ENCODE peak calls at places on chromosomes 1 and 21, in seven cellular contexts. One of them, this sample, is unnamed.

GRCh38 chr1:87683557-87683956 is 354.9 kb downstream of the LMO4 start:
- DNase-seq in CD8-positive, alpha-beta T cell: no peak
- DNase-seq in MM.1S: no peak
- DNase-seq in kidney epithelial cell: no peak
- DNase-seq in AG04450: no peak
- DNase-seq in GM06990: no peak
- DNase-seq in dorsolateral prefrontal cortex: no peak
- DNase-seq in this sample: no peak

GRCh38 chr1:159008744-159009188 is 941 bp upstream of the IFI16 start:
- DNase-seq in CD8-positive, alpha-beta T cell: peak; percentile 63
- DNase-seq in MM.1S: peak; percentile 63
- DNase-seq in kidney epithelial cell: no peak
- DNase-seq in AG04450: no peak
- DNase-seq in GM06990: peak; percentile 46
- DNase-seq in dorsolateral prefrontal cortex: no peak
- DNase-seq in this sample: peak; percentile 75

GRCh38 chr1:184622136-184622823 is 132.4 kb downstream of the EDEM3 start:
- DNase-seq in CD8-positive, alpha-beta T cell: no peak
- DNase-seq in MM.1S: no peak
- DNase-seq in kidney epithelial cell: peak; percentile 58
- DNase-seq in AG04450: peak; percentile 69
- DNase-seq in GM06990: no peak
- DNase-seq in dorsolateral prefrontal cortex: peak; percentile 26
- DNase-seq in this sample: no peak

GRCh38 chr1:186479162-186479561 is 18.2 kb upstream of the PDC start:
- DNase-seq in CD8-positive, alpha-beta T cell: no peak
- DNase-seq in MM.1S: no peak
- DNase-seq in kidney epithelial cell: no peak
- DNase-seq in AG04450: no peak
- DNase-seq in GM06990: no peak
- DNase-seq in dorsolateral prefrontal cortex: no peak
- DNase-seq in this sample: no peak

GRCh38 chr21:28614816-28615215 is 377.9 kb downstream of the LTN1 start:
- DNase-seq in CD8-positive, alpha-beta T cell: no peak
- DNase-seq in MM.1S: no peak
- DNase-seq in kidney epithelial cell: no peak
- DNase-seq in AG04450: no peak
- DNase-seq in GM06990: no peak
- DNase-seq in dorsolateral prefrontal cortex: no peak
- DNase-seq in this sample: no peak

GRCh38 chr1:202806845-202807366 is 1.3 kb downstream of the KDM5B start:
- DNase-seq in CD8-positive, alpha-beta T cell: no peak
- DNase-seq in MM.1S: no peak
- DNase-seq in kidney epithelial cell: no peak
- DNase-seq in AG04450: no peak
- DNase-seq in GM06990: peak; percentile 48
- DNase-seq in dorsolateral prefrontal cortex: peak; percentile 14
- DNase-seq in this sample: no peak

GRCh38 chr1:156704930-156705320 is 458 bp downstream of the CRABP2 start:
- DNase-seq in CD8-positive, alpha-beta T cell: no peak
- DNase-seq in MM.1S: no peak
- DNase-seq in kidney epithelial cell: no peak
- DNase-seq in AG04450: no peak
- DNase-seq in GM06990: no peak
- DNase-seq in dorsolateral prefrontal cortex: peak; percentile 79
- DNase-seq in this sample: no peak

GRCh38 chr21:42313501-42313969 is 1.7 kb downstream of the TFF3 start:
- DNase-seq in CD8-positive, alpha-beta T cell: no peak
- DNase-seq in MM.1S: peak; percentile 46
- DNase-seq in kidney epithelial cell: no peak
- DNase-seq in AG04450: no peak
- DNase-seq in GM06990: no peak
- DNase-seq in dorsolateral prefrontal cortex: no peak
- DNase-seq in this sample: no peak

GRCh38 chr21:41171210-41171609 is 3.2 kb downstream of the BACE2 start:
- DNase-seq in CD8-positive, alpha-beta T cell: no peak
- DNase-seq in MM.1S: no peak
- DNase-seq in kidney epithelial cell: peak; percentile 38
- DNase-seq in AG04450: no peak
- DNase-seq in GM06990: no peak
- DNase-seq in dorsolateral prefrontal cortex: peak; percentile 28
- DNase-seq in this sample: no peak

GRCh38 chr1:98659879-98660278 is 1.6 kb upstream of the SNX7 start:
- DNase-seq in CD8-positive, alpha-beta T cell: no peak
- DNase-seq in MM.1S: no peak
- DNase-seq in kidney epithelial cell: no peak
- DNase-seq in AG04450: no peak
- DNase-seq in GM06990: no peak
- DNase-seq in dorsolateral prefrontal cortex: no peak
- DNase-seq in this sample: no peak

GRCh38 chr1:165423181-165423580 is 21.7 kb downstream of the RXRG start:
- DNase-seq in CD8-positive, alpha-beta T cell: no peak
- DNase-seq in MM.1S: no peak
- DNase-seq in kidney epithelial cell: no peak
- DNase-seq in AG04450: no peak
- DNase-seq in GM06990: no peak
- DNase-seq in dorsolateral prefrontal cortex: no peak
- DNase-seq in this sample: no peak

GRCh38 chr1:198123146-198123545 is 33.7 kb upstream of the NEK7 start:
- DNase-seq in CD8-positive, alpha-beta T cell: no peak
- DNase-seq in MM.1S: no peak
- DNase-seq in kidney epithelial cell: no peak
- DNase-seq in AG04450: no peak
- DNase-seq in GM06990: no peak
- DNase-seq in dorsolateral prefrontal cortex: no peak
- DNase-seq in this sample: no peak

GRCh38 chr1:80799457-80799856 is 1001.3 kb upstream of the ADGRL2 start:
- DNase-seq in CD8-positive, alpha-beta T cell: no peak
- DNase-seq in MM.1S: no peak
- DNase-seq in kidney epithelial cell: no peak
- DNase-seq in AG04450: no peak
- DNase-seq in GM06990: no peak
- DNase-seq in dorsolateral prefrontal cortex: no peak
- DNase-seq in this sample: no peak

GRCh38 chr1:172136925-172137324 is 283.6 kb upstream of the C1orf105 start:
- DNase-seq in CD8-positive, alpha-beta T cell: no peak
- DNase-seq in MM.1S: no peak
- DNase-seq in kidney epithelial cell: no peak
- DNase-seq in AG04450: no peak
- DNase-seq in GM06990: no peak
- DNase-seq in dorsolateral prefrontal cortex: no peak
- DNase-seq in this sample: no peak

GRCh38 chr21:42537106-42537742 is 23.6 kb downstream of the SLC37A1 start:
- DNase-seq in CD8-positive, alpha-beta T cell: no peak
- DNase-seq in MM.1S: peak; percentile 45
- DNase-seq in kidney epithelial cell: no peak
- DNase-seq in AG04450: no peak
- DNase-seq in GM06990: no peak
- DNase-seq in dorsolateral prefrontal cortex: no peak
- DNase-seq in this sample: no peak

GRCh38 chr1:225919906-225920305 is 4.1 kb downstream of the PYCR2 start:
- DNase-seq in CD8-positive, alpha-beta T cell: no peak
- DNase-seq in MM.1S: no peak
- DNase-seq in kidney epithelial cell: peak; percentile 54
- DNase-seq in AG04450: peak; percentile 42
- DNase-seq in GM06990: no peak
- DNase-seq in dorsolateral prefrontal cortex: peak; percentile 91
- DNase-seq in this sample: no peak

GRCh38 chr1:228108742-228109072 is 392 bp downstream of the MRPL55 start:
- DNase-seq in CD8-positive, alpha-beta T cell: no peak
- DNase-seq in MM.1S: no peak
- DNase-seq in kidney epithelial cell: no peak
- DNase-seq in AG04450: no peak
- DNase-seq in GM06990: no peak
- DNase-seq in dorsolateral prefrontal cortex: no peak
- DNase-seq in this sample: no peak

GRCh38 chr1:91402023-91402422 is 2.6 kb downstream of the HFM1 start:
- DNase-seq in CD8-positive, alpha-beta T cell: no peak
- DNase-seq in MM.1S: peak; percentile 16
- DNase-seq in kidney epithelial cell: no peak
- DNase-seq in AG04450: no peak
- DNase-seq in GM06990: no peak
- DNase-seq in dorsolateral prefrontal cortex: no peak
- DNase-seq in this sample: no peak

GRCh38 chr1:27668808-27669723 is 2.9 kb downstream of the IFI6 start:
- DNase-seq in CD8-positive, alpha-beta T cell: peak; percentile 82
- DNase-seq in MM.1S: peak; percentile 70
- DNase-seq in kidney epithelial cell: no peak
- DNase-seq in AG04450: no peak
- DNase-seq in GM06990: peak; percentile 84
- DNase-seq in dorsolateral prefrontal cortex: peak; percentile 77
- DNase-seq in this sample: peak; percentile 77

GRCh38 chr1:168825129-168825528 is 96.1 kb upstream of the DPT start:
- DNase-seq in CD8-positive, alpha-beta T cell: no peak
- DNase-seq in MM.1S: no peak
- DNase-seq in kidney epithelial cell: no peak
- DNase-seq in AG04450: no peak
- DNase-seq in GM06990: no peak
- DNase-seq in dorsolateral prefrontal cortex: no peak
- DNase-seq in this sample: no peak

GRCh38 chr1:168822911-168823310 is 93.9 kb upstream of the DPT start:
- DNase-seq in CD8-positive, alpha-beta T cell: no peak
- DNase-seq in MM.1S: no peak
- DNase-seq in kidney epithelial cell: no peak
- DNase-seq in AG04450: no peak
- DNase-seq in GM06990: no peak
- DNase-seq in dorsolateral prefrontal cortex: no peak
- DNase-seq in this sample: no peak

GRCh38 chr1:168824418-168824817 is 95.4 kb upstream of the DPT start:
- DNase-seq in CD8-positive, alpha-beta T cell: no peak
- DNase-seq in MM.1S: no peak
- DNase-seq in kidney epithelial cell: no peak
- DNase-seq in AG04450: no peak
- DNase-seq in GM06990: no peak
- DNase-seq in dorsolateral prefrontal cortex: no peak
- DNase-seq in this sample: no peak

GRCh38 chr1:168826269-168826668 is 97.3 kb upstream of the DPT start:
- DNase-seq in CD8-positive, alpha-beta T cell: no peak
- DNase-seq in MM.1S: no peak
- DNase-seq in kidney epithelial cell: no peak
- DNase-seq in AG04450: no peak
- DNase-seq in GM06990: no peak
- DNase-seq in dorsolateral prefrontal cortex: no peak
- DNase-seq in this sample: no peak

GRCh38 chr1:168823988-168824387 is 95.0 kb upstream of the DPT start:
- DNase-seq in CD8-positive, alpha-beta T cell: no peak
- DNase-seq in MM.1S: no peak
- DNase-seq in kidney epithelial cell: no peak
- DNase-seq in AG04450: no peak
- DNase-seq in GM06990: no peak
- DNase-seq in dorsolateral prefrontal cortex: no peak
- DNase-seq in this sample: no peak
- H3K4me3 ChIP-seq in CD8-positive, alpha-beta T cell: no peak overlapping the region
- H3K4me3 ChIP-seq in MM.1S: no peak overlapping the region
- H3K4me3 ChIP-seq in kidney epithelial cell: no peak overlapping the region
- H3K4me3 ChIP-seq in AG04450: no peak overlapping the region
- H3K4me3 ChIP-seq in GM06990: no peak overlapping the region
- H3K4me3 ChIP-seq in dorsolateral prefrontal cortex: no peak overlapping the region
- H3K4me3 ChIP-seq in this sample: no peak overlapping the region

GRCh38 chr1:117318456-117318855 is 48.8 kb upstream of the MAN1A2 start:
- DNase-seq in CD8-positive, alpha-beta T cell: no peak
- DNase-seq in MM.1S: no peak
- DNase-seq in kidney epithelial cell: no peak
- DNase-seq in AG04450: no peak
- DNase-seq in GM06990: no peak
- DNase-seq in dorsolateral prefrontal cortex: no peak
- DNase-seq in this sample: no peak
- H3K27me3 ChIP-seq in CD8-positive, alpha-beta T cell: no peaks in the 10 kb centered on the region
- H3K27me3 ChIP-seq in MM.1S: no peaks in the 10 kb centered on the region
- H3K27me3 ChIP-seq in kidney epithelial cell: no peaks in the 10 kb centered on the region
- H3K27me3 ChIP-seq in AG04450: no peaks in the 10 kb centered on the region
- H3K27me3 ChIP-seq in GM06990: no peaks in the 10 kb centered on the region
- H3K27me3 ChIP-seq in dorsolateral prefrontal cortex: no peaks in the 10 kb centered on the region
- H3K27me3 ChIP-seq in this sample: no peaks in the 10 kb centered on the region

GRCh38 chr1:52629021-52629643 is 3.8 kb upstream of the SHISAL2A start:
- DNase-seq in CD8-positive, alpha-beta T cell: no peak
- DNase-seq in MM.1S: no peak
- DNase-seq in kidney epithelial cell: no peak
- DNase-seq in AG04450: no peak
- DNase-seq in GM06990: no peak
- DNase-seq in dorsolateral prefrontal cortex: peak; percentile 9
- DNase-seq in this sample: no peak

GRCh38 chr1:52632732-52633290 is at the start of gene SHISAL2A:
- DNase-seq in CD8-positive, alpha-beta T cell: peak; percentile 53
- DNase-seq in MM.1S: no peak
- DNase-seq in kidney epithelial cell: no peak
- DNase-seq in AG04450: no peak
- DNase-seq in GM06990: peak; percentile 43
- DNase-seq in dorsolateral prefrontal cortex: no peak
- DNase-seq in this sample: peak; percentile 50

GRCh38 chr1:52627028-52627427 is 5.9 kb upstream of the SHISAL2A start:
- DNase-seq in CD8-positive, alpha-beta T cell: no peak
- DNase-seq in MM.1S: no peak
- DNase-seq in kidney epithelial cell: no peak
- DNase-seq in AG04450: no peak
- DNase-seq in GM06990: no peak
- DNase-seq in dorsolateral prefrontal cortex: no peak
- DNase-seq in this sample: no peak

GRCh38 chr1:52631759-52632331 is 1.1 kb upstream of the SHISAL2A start:
- DNase-seq in CD8-positive, alpha-beta T cell: no peak
- DNase-seq in MM.1S: no peak
- DNase-seq in kidney epithelial cell: no peak
- DNase-seq in AG04450: no peak
- DNase-seq in GM06990: no peak
- DNase-seq in dorsolateral prefrontal cortex: no peak
- DNase-seq in this sample: no peak

DNA sequence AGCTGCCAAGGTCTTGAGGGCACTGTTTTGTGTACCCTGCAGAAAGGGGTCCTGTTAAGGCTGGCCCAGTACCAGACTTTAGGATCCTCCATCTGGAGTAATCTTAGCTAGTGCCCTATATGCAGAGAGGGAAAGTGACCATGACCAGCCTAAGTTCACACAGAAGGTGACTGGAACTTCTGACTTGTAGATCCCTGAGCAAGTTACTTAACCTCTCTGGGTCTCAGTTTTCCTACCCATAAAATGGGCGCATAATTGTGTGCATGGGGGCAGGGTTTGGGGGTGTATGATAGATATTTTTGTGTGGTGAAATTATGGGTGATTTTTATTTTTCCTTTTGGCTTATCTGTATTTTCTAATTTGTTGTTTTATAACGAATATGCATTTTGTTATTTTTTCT is 3.3 kb upstream of the SHISAL2A start:
- DNase-seq in CD8-positive, alpha-beta T cell: no peak
- DNase-seq in MM.1S: no peak
- DNase-seq in kidney epithelial cell: no peak
- DNase-seq in AG04450: no peak
- DNase-seq in GM06990: no peak
- DNase-seq in dorsolateral prefrontal cortex: no peak
- DNase-seq in this sample: no peak
- H3K4me3 ChIP-seq in CD8-positive, alpha-beta T cell: no peak overlapping the region
- H3K4me3 ChIP-seq in MM.1S: no peak overlapping the region
- H3K4me3 ChIP-seq in kidney epithelial cell: no peak overlapping the region
- H3K4me3 ChIP-seq in AG04450: no peak overlapping the region
- H3K4me3 ChIP-seq in GM06990: no peak overlapping the region
- H3K4me3 ChIP-seq in dorsolateral prefrontal cortex: no peak overlapping the region
- H3K4me3 ChIP-seq in this sample: no peak overlapping the region

DNA sequence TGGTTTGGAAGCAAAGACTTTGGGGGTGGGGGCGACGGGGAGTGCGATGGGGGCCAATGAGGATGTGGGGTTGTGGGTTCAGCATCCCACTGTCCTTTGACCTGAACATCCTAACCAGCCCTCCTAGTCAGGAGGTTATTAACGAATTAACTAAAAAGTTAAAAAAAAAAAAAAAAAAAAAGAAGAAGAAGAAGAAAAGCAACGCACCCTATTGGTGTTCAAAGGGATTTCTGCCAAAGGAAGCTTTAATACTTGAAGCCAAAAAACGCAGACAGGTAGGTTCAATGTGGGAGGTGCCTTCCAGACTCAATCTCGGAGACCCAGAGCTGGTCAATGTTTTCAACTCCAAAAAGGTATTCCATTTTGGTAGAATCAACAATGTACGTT is 2.2 kb downstream of the CLIC6 start:
- DNase-seq in CD8-positive, alpha-beta T cell: no peak
- DNase-seq in MM.1S: no peak
- DNase-seq in kidney epithelial cell: no peak
- DNase-seq in AG04450: no peak
- DNase-seq in GM06990: no peak
- DNase-seq in dorsolateral prefrontal cortex: no peak
- DNase-seq in this sample: no peak
- H3K27me3 ChIP-seq in CD8-positive, alpha-beta T cell: peaks cover 11% of the 10 kb centered on the region
- H3K27me3 ChIP-seq in MM.1S: peaks cover 8% of the 10 kb centered on the region
- H3K27me3 ChIP-seq in kidney epithelial cell: peaks cover 50% of the 10 kb centered on the region
- H3K27me3 ChIP-seq in AG04450: peaks cover 78% of the 10 kb centered on the region
- H3K27me3 ChIP-seq in GM06990: no peaks in the 10 kb centered on the region
- H3K27me3 ChIP-seq in dorsolateral prefrontal cortex: peaks cover 47% of the 10 kb centered on the region
- H3K27me3 ChIP-seq in this sample: peaks cover 6% of the 10 kb centered on the region